ENCODE peak calls at places on chromosomes 7 and 10, in six cellular contexts. L is body of pancreas, P is breast epithelium, K is GM12878, A is stomach, B is A549. T is an unnamed sample.

GRCh38 chr10:121593676-121594075 is 4.6 kb downstream of the FGFR2 start:
- DNase-seq in A (no peak), L (no peak), P (no peak), B (no peak), K (no peak), T (no peak)

GRCh38 chr10:3391657-3392056 is 219.1 kb upstream of the PITRM1 start:
- DNase-seq in B (no peak), A (no peak), L (no peak), K (no peak), P (no peak), T (no peak)

GRCh38 chr10:43879742-43880141 is 231.1 kb upstream of the ZNF32 start:
- DNase-seq in L (no peak), P (no peak), K (no peak), A (no peak), B (no peak), T (no peak)

GRCh38 chr7:150358433-150358832 is 10.2 kb upstream of the REPIN1 start:
- DNase-seq in B (no peak), A (no peak), P (no peak), K (no peak), L (no peak), T (no peak)

GRCh38 chr10:27388761-27389399 is 115.2 kb upstream of the RAB18 start:
- DNase-seq in P (no peak), B (no peak), L (peak; percentile 15), K (no peak), A (no peak), T (no peak)

GRCh38 chr10:15123749-15124184 is 26.6 kb downstream of the RPP38 start:
- DNase-seq in P (no peak), A (no peak), K (no peak), B (no peak), L (no peak), T (no peak)

GRCh38 chr7:71173955-71174354 is 42.0 kb downstream of the GALNT17 start:
- DNase-seq in B (no peak), A (no peak), K (no peak), P (no peak), L (peak; percentile 41), T (peak; percentile 71)

GRCh38 chr7:138195207-138195606 is 118.9 kb downstream of the AKR1D1 start:
- DNase-seq in A (peak; percentile 43), P (no peak), L (no peak), B (no peak), K (no peak), T (no peak)

GRCh38 chr10:62817120-62817762 is 1.1 kb upstream of the EGR2 start:
- DNase-seq in P (no peak), A (no peak), K (no peak), L (peak; percentile 58), B (peak; percentile 27), T (peak; percentile 50)

GRCh38 chr7:87702326-87702725 is 74.1 kb downstream of the RUNDC3B start:
- DNase-seq in L (no peak), B (no peak), K (no peak), A (no peak), P (no peak), T (no peak)

GRCh38 chr10:84138478-84139125 is 707 bp upstream of the GHITM start:
- DNase-seq in K (no peak), P (no peak), B (peak; percentile 58), L (peak; percentile 6), A (peak; percentile 48), T (peak; percentile 26)

GRCh38 chr10:84135836-84136235 is 3.5 kb upstream of the GHITM start:
- DNase-seq in A (no peak), L (no peak), P (no peak), B (no peak), K (no peak), T (no peak)

GRCh38 chr10:84140036-84140379 is 699 bp downstream of the GHITM start:
- DNase-seq in L (peak; percentile 8), P (no peak), B (peak; percentile 31), A (no peak), K (no peak), T (peak; percentile 43)

DNA sequence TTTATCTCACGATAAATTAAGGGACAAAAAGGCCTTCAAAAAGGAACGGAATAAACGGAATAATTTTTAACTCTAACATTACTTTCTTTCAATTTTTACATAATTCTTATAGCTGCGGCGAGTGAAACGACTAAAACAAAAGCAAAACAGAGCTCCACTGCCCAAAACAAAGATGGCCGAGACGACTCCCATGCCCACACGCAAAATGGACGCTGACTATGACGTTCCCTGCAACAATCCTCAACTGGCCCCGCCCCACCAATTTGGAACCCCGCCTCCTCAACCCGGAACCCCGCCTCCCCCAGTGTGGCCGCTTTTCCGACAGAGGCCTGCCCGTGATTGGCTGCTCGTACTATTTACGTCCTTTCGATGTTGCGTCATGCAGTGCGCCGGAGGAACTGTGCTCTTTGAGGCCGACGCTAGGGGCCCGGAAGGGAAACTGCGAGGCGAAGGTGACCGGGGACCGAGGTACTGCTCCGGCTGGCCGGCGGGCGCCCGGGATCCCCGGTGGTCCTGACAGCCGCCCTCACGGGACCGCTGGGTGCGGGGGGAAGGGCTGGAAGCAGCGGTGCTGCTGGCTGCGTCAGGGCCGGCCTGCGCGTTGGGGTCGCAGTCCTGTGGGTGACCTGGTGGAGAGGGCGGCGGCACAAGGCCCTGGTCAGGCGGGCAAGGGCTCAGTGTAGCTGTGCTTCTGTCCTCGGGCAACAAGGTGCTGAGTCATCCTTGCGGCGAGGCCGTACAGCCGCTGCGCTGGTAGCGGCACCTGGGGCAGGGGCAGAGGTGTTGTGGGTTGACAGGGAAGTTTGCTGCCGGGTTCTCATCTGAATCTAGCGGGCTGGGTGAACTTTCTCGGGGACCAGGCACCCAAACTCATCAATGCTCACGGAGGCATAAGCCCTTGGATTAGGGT is at the start of gene GHITM:
- DNase-seq in L (peak; percentile 99), A (peak; percentile 99), K (peak; percentile 92), P (peak; percentile 99), B (peak; percentile 99), T (peak; percentile 100)
- TF ChIP-seq POLR2A in L (peak; percentile 79), A (peak; percentile 86), K (peak; percentile 93), P (peak; percentile 87), B (peak; percentile 59), T (peak; percentile 55)

GRCh38 chr7:8232999-8233847 is 28.7 kb downstream of the ICA1 start:
- DNase-seq in K (no peak), A (no peak), B (no peak), P (no peak), L (no peak), T (no peak)

GRCh38 chr7:8236781-8237407 is 25.1 kb downstream of the ICA1 start:
- DNase-seq in P (no peak), B (no peak), L (no peak), K (no peak), A (no peak), T (no peak)
- TF ChIP-seq CTCF in P (no peak), B (no peak), L (no peak), K (no peak), A (no peak), T (no peak)

DNA sequence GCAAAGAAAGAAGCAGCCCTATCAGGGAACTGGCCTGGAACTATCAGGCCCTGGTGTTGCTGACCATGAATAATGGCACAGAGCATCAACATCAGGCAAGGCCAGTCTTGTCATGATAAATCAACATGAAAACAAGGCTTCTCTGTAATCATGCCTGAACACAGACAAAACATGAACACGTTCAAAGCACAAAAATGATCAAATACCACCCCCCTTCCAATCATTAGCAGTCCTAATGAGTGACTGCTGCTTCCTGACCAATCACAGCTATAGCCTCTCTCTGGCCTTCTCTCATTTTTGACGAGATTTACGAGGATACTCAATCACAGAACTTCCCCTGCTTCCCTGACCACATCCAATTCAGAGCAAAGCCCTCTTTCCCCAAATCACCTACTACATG is 2.2 kb downstream of the GSDME start:
- DNase-seq in B (no peak), P (no peak), A (no peak), K (no peak), L (no peak), T (no peak)
- TF ChIP-seq POLR2A in B (no peak), P (no peak), A (no peak), K (no peak), L (no peak), T (no peak)

DNA sequence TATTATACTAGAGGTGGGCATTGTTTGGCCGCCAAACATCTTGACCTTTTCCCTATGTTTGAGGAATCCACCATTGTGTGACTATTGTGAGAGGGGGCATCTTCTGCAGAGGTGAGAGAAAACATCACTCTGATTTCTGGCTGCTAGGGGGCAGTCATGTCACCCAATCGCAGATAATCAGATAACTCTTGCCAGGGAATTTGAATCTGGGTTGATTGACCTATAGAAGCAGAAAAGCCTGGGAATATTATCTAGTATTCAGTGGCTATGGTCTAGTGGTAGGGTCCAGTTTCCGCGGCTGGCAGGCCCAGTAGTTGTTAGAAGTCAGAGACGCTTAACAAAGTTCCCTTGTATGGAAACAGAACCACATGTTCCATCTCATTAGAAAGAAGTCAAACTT is 808.5 kb downstream of the PHTF2 start:
- DNase-seq in A (no peak), K (no peak), B (peak; percentile 5), L (peak; percentile 23), P (no peak), T (no peak)
- TF ChIP-seq CTCF in A (no peak), K (peak; percentile 33), B (no peak), L (no peak), P (no peak), T (no peak)